ENCODE peak calls at places on chromosomes 2 and 18, in six cellular contexts. I, H, J, U, Q and P are unnamed samples.

GRCh38 chr2:174878537-174879147 is 114.4 kb upstream of the CHRNA1 start:
- DNase-seq in I (no peak), H (peak; percentile 49), J (no peak), U (no peak), Q (no peak), P (no peak)

GRCh38 chr2:200735061-200735460 is 76.6 kb upstream of the BZW1 start:
- DNase-seq in I (no peak), H (no peak), J (no peak), U (no peak), Q (no peak), P (no peak)

GRCh38 chr18:25164211-25164836 is 187.6 kb downstream of the ZNF521 start:
- DNase-seq in I (no peak), H (no peak), J (no peak), U (no peak), Q (no peak), P (no peak)

GRCh38 chr2:187264612-187265011 is 183.4 kb downstream of the CALCRL start:
- DNase-seq in I (no peak), H (no peak), J (no peak), U (no peak), Q (no peak), P (no peak)

GRCh38 chr2:77977486-77978063 is 455.4 kb upstream of the LRRTM4 start:
- DNase-seq in I (no peak), H (no peak), J (no peak), U (no peak), Q (peak; percentile 1), P (peak; percentile 2)

GRCh38 chr2:172173307-172173706 is 70.6 kb upstream of the DLX2 start:
- DNase-seq in I (no peak), H (no peak), J (no peak), U (no peak), Q (no peak), P (no peak)

GRCh38 chr2:199911877-199912161 is 726 bp downstream of the C2orf69 start:
- DNase-seq in I (no peak), H (no peak), J (no peak), U (no peak), Q (no peak), P (no peak)

GRCh38 chr2:118616432-118616831 is 231.0 kb downstream of the EN1 start:
- DNase-seq in I (no peak), H (no peak), J (no peak), U (no peak), Q (no peak), P (no peak)

GRCh38 chr2:234158812-234159211 is 108.3 kb downstream of the SPP2 start:
- DNase-seq in I (no peak), H (peak; percentile 31), J (no peak), U (no peak), Q (no peak), P (no peak)

GRCh38 chr2:210230984-210231383 is 5.7 kb upstream of the ACADL start:
- DNase-seq in I (no peak), H (no peak), J (no peak), U (no peak), Q (no peak), P (no peak)

GRCh38 chr2:75047907-75048625 is 89.6 kb downstream of the POLE4 start:
- DNase-seq in I (no peak), H (peak; percentile 69), J (no peak), U (no peak), Q (peak; percentile 34), P (peak; percentile 69)

GRCh38 chr2:239181074-239181581 is 219.7 kb downstream of the HDAC4 start:
- DNase-seq in I (no peak), H (no peak), J (no peak), U (no peak), Q (no peak), P (no peak)

GRCh38 chr18:5628512-5629255 is 84.9 kb upstream of the EPB41L3 start:
- DNase-seq in I (no peak), H (peak; percentile 17), J (peak; percentile 42), U (no peak), Q (peak; percentile 96), P (peak; percentile 7)

GRCh38 chr2:111679202-111679601 is 204.8 kb downstream of the ANAPC1 start:
- DNase-seq in I (no peak), H (peak; percentile 16), J (no peak), U (no peak), Q (no peak), P (peak; percentile 44)

GRCh38 chr2:216557820-216558219 is 59.2 kb downstream of the RPL37A start:
- DNase-seq in I (no peak), H (no peak), J (no peak), U (no peak), Q (no peak), P (no peak)

GRCh38 chr18:35205199-35205712 is 35.6 kb upstream of the ZNF397 start:
- DNase-seq in I (no peak), H (no peak), J (no peak), U (no peak), Q (no peak), P (no peak)

GRCh38 chr2:23380562-23381065 is 4.4 kb upstream of the KLHL29 start:
- DNase-seq in I (no peak), H (peak; percentile 17), J (no peak), U (no peak), Q (no peak), P (peak; percentile 22)

GRCh38 chr2:237485304-237485703 is 1.7 kb upstream of the MLPH start:
- DNase-seq in I (no peak), H (no peak), J (no peak), U (no peak), Q (no peak), P (peak; percentile 31)

GRCh38 chr2:240013343-240013742 is 11.8 kb downstream of the NDUFA10 start:
- DNase-seq in I (no peak), H (peak; percentile 25), J (no peak), U (no peak), Q (peak; percentile 42), P (peak; percentile 38)

GRCh38 chr2:65930259-65930658 is 497.9 kb upstream of the SPRED2 start:
- DNase-seq in I (no peak), H (no peak), J (no peak), U (no peak), Q (no peak), P (no peak)

GRCh38 chr2:149597050-149598013 is 9.8 kb upstream of the MMADHC start:
- DNase-seq in I (peak; percentile 59), H (peak; percentile 94), J (peak; percentile 57), U (peak; percentile 31), Q (peak; percentile 93), P (peak; percentile 90)

GRCh38 chr2:129914538-129915302 is 64.7 kb upstream of the RAB6C start:
- DNase-seq in I (no peak), H (no peak), J (no peak), U (no peak), Q (no peak), P (no peak)

GRCh38 chr2:204108301-204108700 is 171.7 kb downstream of the ICOS start:
- DNase-seq in I (peak; percentile 51), H (no peak), J (peak; percentile 61), U (no peak), Q (peak; percentile 30), P (peak; percentile 41)

GRCh38 chr2:25895046-25895445 is 16.8 kb upstream of the ASXL2 start:
- DNase-seq in I (no peak), H (no peak), J (no peak), U (no peak), Q (no peak), P (no peak)

GRCh38 chr2:37376421-37377186 is 32.2 kb downstream of the QPCT start:
- DNase-seq in I (no peak), H (peak; percentile 94), J (no peak), U (no peak), Q (no peak), P (no peak)

GRCh38 chr2:96616535-96616934 is 21.6 kb downstream of the KANSL3 start:
- DNase-seq in I (no peak), H (no peak), J (no peak), U (no peak), Q (no peak), P (no peak)

GRCh38 chr18:45567123-45567522 is 48.2 kb upstream of the SLC14A2 start:
- DNase-seq in I (peak; percentile 38), H (peak; percentile 21), J (no peak), U (no peak), Q (no peak), P (peak; percentile 59)

GRCh38 chr18:10123006-10123950 is 209.5 kb downstream of the VAPA start:
- DNase-seq in I (no peak), H (no peak), J (no peak), U (no peak), Q (peak; percentile 88), P (no peak)

GRCh38 chr2:218736535-218736934 is 25.9 kb downstream of the TTLL4 start:
- DNase-seq in I (no peak), H (no peak), J (no peak), U (no peak), Q (no peak), P (no peak)
- H3K9ac ChIP-seq in I (no peak overlapping the region), H (no peak overlapping the region), J (no peak overlapping the region), U (no peak overlapping the region), Q (no peak overlapping the region), P (no peak overlapping the region)

DNA sequence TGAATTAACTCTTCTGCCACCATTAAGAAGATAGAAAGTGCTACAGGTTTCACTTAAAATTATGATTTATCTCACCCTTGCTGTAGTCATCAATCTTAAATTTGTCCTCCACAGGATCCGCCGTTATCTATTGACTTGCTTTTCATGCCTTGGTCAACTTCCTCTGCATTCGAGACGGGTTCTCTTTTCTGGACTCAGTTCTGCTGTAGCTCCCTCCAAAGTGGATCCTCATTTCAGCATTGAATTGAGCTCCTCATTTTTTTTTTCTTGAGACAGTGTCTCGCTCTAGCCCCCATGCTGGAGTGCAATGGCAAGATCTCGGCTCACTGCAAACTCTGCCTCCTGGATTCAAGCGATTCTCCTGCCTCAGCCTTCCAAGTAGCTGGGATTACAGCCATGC is 27.6 kb downstream of the INPP5D start:
- DNase-seq in I (no peak), H (no peak), J (no peak), U (no peak), Q (no peak), P (no peak)
- H3K14ac ChIP-seq in I (no peak overlapping the region), H (no peak overlapping the region), J (no peak overlapping the region), U (no peak overlapping the region), Q (no peak overlapping the region), P (no peak overlapping the region)

DNA sequence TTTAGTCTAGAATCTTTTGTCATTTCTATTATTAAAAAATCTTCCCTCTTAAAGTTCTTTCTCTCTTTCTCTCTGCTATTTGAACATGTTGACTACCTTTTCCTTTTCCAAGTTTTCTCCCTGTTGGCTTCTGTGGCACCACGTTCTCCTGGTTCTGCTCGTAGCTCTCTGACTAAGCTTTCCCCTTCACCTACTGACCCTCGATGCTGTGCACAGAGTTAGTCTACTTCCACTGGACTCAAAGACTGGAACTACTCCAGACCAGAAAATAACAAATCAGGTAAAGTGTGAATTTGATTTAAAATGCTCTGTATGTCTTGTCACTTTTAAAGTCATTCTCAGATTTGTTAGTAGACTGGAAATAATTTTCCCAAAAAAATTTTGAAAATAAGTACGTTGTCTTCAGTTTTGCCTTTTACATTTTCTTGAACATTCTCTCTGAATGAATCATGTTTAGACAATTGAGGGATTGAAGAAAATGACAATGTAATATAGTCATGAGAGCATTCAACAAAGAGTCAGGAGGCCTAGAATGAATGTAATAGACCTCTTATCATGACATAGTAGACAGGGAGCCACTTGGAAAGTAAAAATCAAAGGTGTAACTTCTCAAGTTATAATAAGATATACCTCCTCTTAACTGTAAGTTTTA is 25.3 kb downstream of the ITPRID2 start:
- DNase-seq in I (no peak), H (peak; percentile 69), J (no peak), U (no peak), Q (peak; percentile 58), P (peak; percentile 49)
- H2BK5ac ChIP-seq in I (no peak overlapping the region), H (peak overlapping the region; percentile 70), J (no peak overlapping the region), U (no peak overlapping the region), Q (no peak overlapping the region), P (no peak overlapping the region)

DNA sequence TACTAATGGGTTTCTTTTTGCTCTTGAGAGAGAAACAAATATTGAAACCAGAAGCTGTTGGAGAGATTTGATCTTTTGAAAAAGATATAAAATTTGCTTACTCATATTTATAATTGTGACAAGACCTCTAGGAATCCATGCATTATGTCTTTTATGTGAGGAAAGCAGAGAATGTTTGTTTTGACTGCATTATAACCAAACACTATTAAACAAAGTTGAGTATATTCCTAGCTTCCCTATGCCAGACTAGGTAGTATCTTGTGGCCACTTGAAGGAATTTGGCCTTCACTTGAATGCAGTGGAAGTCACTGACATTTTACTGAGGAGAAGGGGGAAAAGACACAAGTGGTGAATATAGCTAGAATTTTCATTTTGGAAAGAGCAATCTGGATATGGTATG is 521.8 kb upstream of the ZEB2 start:
- DNase-seq in I (no peak), H (no peak), J (no peak), U (no peak), Q (no peak), P (no peak)
- H3K9ac ChIP-seq in I (no peak overlapping the region), H (no peak overlapping the region), J (no peak overlapping the region), U (no peak overlapping the region), Q (no peak overlapping the region), P (no peak overlapping the region)